ENCODE peak calls at places on chromosomes 11 and 22, in ten cellular contexts. U is body of pancreas; C is OCI-LY7; H is cardiac muscle cell; W is left ventricle myocardium inferior; N is fibroblast of lung; B is heart right ventricle; S is brain microvascular endothelial cell; J is CD8-positive, alpha-beta T cell; M is gastrocnemius medialis. L is an unnamed sample.

GRCh38 chr22:49589811-49590210 is 237.9 kb downstream of the BRD1 start:
- DNase-seq in U (no peak), C (no peak), H (no peak), W (no peak), N (no peak), B (no peak), S (no peak), J (no peak), M (peak; percentile 2), L (peak; percentile 22)

GRCh38 chr11:47510231-47510630 is 42.7 kb downstream of the CELF1 start:
- DNase-seq in U (no peak), C (no peak), H (no peak), W (no peak), N (no peak), B (no peak), S (peak; percentile 39), J (no peak), M (no peak), L (no peak)

GRCh38 chr22:27380826-27381225 is 420.7 kb downstream of the MN1 start:
- DNase-seq in U (no peak), C (no peak), H (no peak), W (no peak), N (no peak), B (no peak), S (no peak), J (no peak), M (no peak), L (no peak)

GRCh38 chr11:31887180-31887579 is 76.1 kb upstream of the PAX6 start:
- DNase-seq in U (no peak), C (no peak), H (no peak), W (no peak), N (no peak), B (no peak), S (no peak), J (no peak), M (no peak), L (no peak)

GRCh38 chr11:128341280-128341679 is 246.1 kb downstream of the ETS1 start:
- DNase-seq in U (no peak), C (no peak), H (peak; percentile 20), W (no peak), N (no peak), B (peak; percentile 44), S (no peak), J (peak; percentile 78), M (no peak), L (no peak)

GRCh38 chr11:76553554-76554476 is 109.0 kb downstream of the EMSY start:
- DNase-seq in U (no peak), C (no peak), H (no peak), W (no peak), N (no peak), B (no peak), S (no peak), J (no peak), M (no peak), L (no peak)

GRCh38 chr11:9834281-9834680 is 170.4 kb downstream of the SWAP70 start:
- DNase-seq in U (no peak), C (no peak), H (peak; percentile 55), W (no peak), N (no peak), B (no peak), S (no peak), J (no peak), M (no peak), L (no peak)

GRCh38 chr11:57349491-57350274 is 11.5 kb downstream of the P2RX3 start:
- DNase-seq in U (peak; percentile 70), C (peak; percentile 51), H (peak; percentile 59), W (peak; percentile 73), N (peak; percentile 44), B (peak; percentile 70), S (no peak), J (peak; percentile 54), M (peak; percentile 48), L (peak; percentile 71)

GRCh38 chr11:94721565-94722292 is 46.4 kb upstream of the AMOTL1 start:
- DNase-seq in U (no peak), C (no peak), H (no peak), W (no peak), N (no peak), B (no peak), S (no peak), J (no peak), M (peak; percentile 64), L (no peak)

GRCh38 chr11:101866619-101867491 is 48.0 kb upstream of the CEP126 start:
- DNase-seq in U (no peak), C (no peak), H (no peak), W (no peak), N (peak; percentile 32), B (no peak), S (peak; percentile 27), J (no peak), M (no peak), L (no peak)

GRCh38 chr11:111359223-111360149 is 19.6 kb downstream of the POU2AF1 start:
- DNase-seq in U (no peak), C (peak; percentile 59), H (no peak), W (no peak), N (no peak), B (no peak), S (no peak), J (no peak), M (no peak), L (no peak)

GRCh38 chr11:60887531-60887930 is 18.9 kb downstream of the PRPF19 start:
- DNase-seq in U (peak; percentile 53), C (peak; percentile 57), H (peak; percentile 75), W (no peak), N (peak; percentile 58), B (peak; percentile 43), S (peak; percentile 60), J (peak; percentile 49), M (no peak), L (no peak)

GRCh38 chr11:30552839-30553238 is 33.3 kb downstream of the MPPED2 start:
- DNase-seq in U (no peak), C (no peak), H (no peak), W (no peak), N (no peak), B (no peak), S (no peak), J (no peak), M (no peak), L (no peak)

GRCh38 chr11:9738126-9738525 is 74.2 kb downstream of the SWAP70 start:
- DNase-seq in U (no peak), C (peak; percentile 79), H (peak; percentile 29), W (no peak), N (no peak), B (no peak), S (no peak), J (no peak), M (no peak), L (no peak)

GRCh38 chr11:2833938-2834892 is 51.4 kb downstream of the CDKN1C start:
- DNase-seq in U (no peak), C (no peak), H (no peak), W (no peak), N (no peak), B (no peak), S (no peak), J (peak; percentile 10), M (no peak), L (no peak)

GRCh38 chr11:8917157-8917820 is 6.3 kb downstream of the AKIP1 start:
- DNase-seq in U (no peak), C (no peak), H (peak; percentile 94), W (no peak), N (peak; percentile 80), B (no peak), S (peak; percentile 75), J (no peak), M (peak; percentile 36), L (no peak)

GRCh38 chr22:36862251-36863242 is 1.7 kb downstream of the NCF4 start:
- DNase-seq in U (no peak), C (peak; percentile 66), H (no peak), W (peak; percentile 46), N (no peak), B (peak; percentile 36), S (no peak), J (no peak), M (peak; percentile 27), L (no peak)
- H3K4me3 ChIP-seq in U (no peak overlapping the region), C (peak overlapping the region; percentile 73), H (no peak overlapping the region), W (peak overlapping the region; percentile 36), N (no peak overlapping the region), B (no peak overlapping the region), S (no peak overlapping the region), J (no peak overlapping the region), M (no peak overlapping the region), L (no peak overlapping the region)

DNA sequence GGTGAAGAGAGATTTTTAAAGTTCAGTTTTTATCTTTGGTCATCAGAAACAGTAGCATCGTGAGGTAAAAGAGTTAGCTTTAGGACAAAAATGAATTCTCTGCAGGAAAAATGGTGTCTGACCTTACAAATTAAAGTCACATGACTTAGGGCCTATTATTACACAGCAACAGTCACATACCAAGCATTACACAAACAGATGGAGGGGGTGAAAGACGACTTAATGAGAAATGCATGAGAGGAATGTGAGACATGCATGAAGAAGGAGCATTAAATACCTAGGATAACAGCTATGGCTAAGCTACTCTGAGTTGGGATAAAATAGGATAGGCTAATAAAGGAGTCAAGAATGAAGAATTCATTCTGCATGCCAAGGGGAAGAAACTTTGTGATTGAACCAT is 77.5 kb downstream of the BLID start:
- DNase-seq in U (no peak), C (no peak), H (peak; percentile 80), W (no peak), N (peak; percentile 43), B (no peak), S (peak; percentile 77), J (no peak), M (no peak), L (no peak)
- H3K27ac ChIP-seq in U (no peak overlapping the region), C (no peak overlapping the region), H (no peak overlapping the region), W (no peak overlapping the region), N (peak overlapping the region; percentile 70), B (no peak overlapping the region), S (peak overlapping the region; percentile 23), J (no peak overlapping the region), M (no peak overlapping the region), L (no peak overlapping the region)

DNA sequence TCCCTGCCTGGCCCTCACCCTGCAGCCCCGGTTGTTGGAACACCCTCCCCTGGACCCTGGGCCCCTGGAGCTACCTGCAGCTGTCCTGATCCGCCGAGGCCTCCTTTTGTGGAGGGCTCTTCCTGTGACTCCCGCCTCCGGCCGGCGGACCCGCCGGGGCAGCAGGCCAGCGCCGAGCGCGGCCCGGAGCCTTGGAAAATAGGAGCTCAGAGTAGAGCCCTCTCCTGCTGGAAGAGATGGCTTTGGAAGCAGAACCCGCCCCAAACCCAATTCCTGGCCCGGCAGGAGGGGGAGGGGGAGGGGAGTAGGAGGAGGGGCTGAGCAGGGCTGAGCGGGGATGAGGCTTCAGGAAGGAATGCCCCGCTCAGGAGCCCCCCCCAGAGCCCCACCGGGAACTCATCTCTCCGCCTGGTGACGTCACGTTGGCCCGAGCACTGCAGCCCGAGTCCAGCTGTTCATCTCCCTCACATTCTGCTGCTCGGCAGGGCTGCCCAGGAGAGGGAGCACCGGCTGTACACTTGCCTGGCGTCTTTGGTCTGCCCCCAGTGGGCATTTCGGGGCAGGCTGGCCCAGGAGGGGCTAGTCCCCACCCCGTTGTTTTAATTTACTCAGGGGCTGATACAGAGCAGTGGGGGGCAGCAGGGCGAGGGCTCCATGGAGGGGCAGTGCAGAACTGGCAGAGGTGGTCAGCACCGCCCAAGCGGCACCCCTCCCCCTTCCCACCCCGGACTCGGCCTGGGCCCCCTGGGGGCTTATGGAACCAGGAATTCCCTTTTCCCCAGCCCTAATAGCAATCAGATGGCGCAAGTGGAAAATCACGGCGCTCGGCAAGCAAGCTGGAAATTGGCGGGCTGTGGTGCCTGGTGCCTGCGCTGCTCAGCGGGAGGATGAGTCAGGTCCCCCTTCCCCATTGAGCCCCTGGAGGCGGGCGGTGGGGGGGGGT is at the start of gene MRGPRF:
- DNase-seq in U (peak; percentile 56), C (no peak), H (peak; percentile 74), W (peak; percentile 92), N (peak; percentile 97), B (peak; percentile 88), S (peak; percentile 20), J (no peak), M (peak; percentile 79), L (peak; percentile 62)
- TF ChIP-seq CTCF in U (no peak), C (no peak), H (peak; percentile 51), W (peak; percentile 55), N (peak; percentile 81), B (peak; percentile 10), S (peak; percentile 69), J (no peak), M (no peak), L (no peak)

GRCh38 chr11:46216040-46216764 is 61.3 kb upstream of the CREB3L1 start:
- DNase-seq in U (no peak), C (no peak), H (peak; percentile 41), W (no peak), N (peak; percentile 26), B (no peak), S (no peak), J (no peak), M (no peak), L (no peak)
- H3K4me3 ChIP-seq in U (no peak overlapping the region), C (no peak overlapping the region), H (no peak overlapping the region), W (peak overlapping the region; percentile 41), N (peak overlapping the region; percentile 49), B (peak overlapping the region; percentile 26), S (peak overlapping the region; percentile 35), J (no peak overlapping the region), M (no peak overlapping the region), L (peak overlapping the region; percentile 29)

L was measured in dorsolateral prefrontal cortex.